ENCODE peak calls at places on chromosomes 16 and 17, in six cellular contexts. One of them, this sample, is unnamed.

GRCh38 chr17:60548990-60549389 is 22.9 kb upstream of the APPBP2 start:
- DNase-seq in midbrain: no peak
- DNase-seq in AG09319: no peak
- DNase-seq in T-helper 2 cell: no peak
- DNase-seq in ascending aorta: no peak
- DNase-seq in stimulated activated CD4-positive, alpha-beta T cell treated with anti-CD3 and anti-CD28 coated beads, TNF-alpha, amount 100 ng/mL, for 4 hours: no peak
- DNase-seq in this sample: no peak

GRCh38 chr16:14510939-14511797 is 118.9 kb downstream of the PARN start:
- DNase-seq in midbrain: no peak
- DNase-seq in AG09319: no peak
- DNase-seq in T-helper 2 cell: no peak
- DNase-seq in ascending aorta: no peak
- DNase-seq in stimulated activated CD4-positive, alpha-beta T cell treated with anti-CD3 and anti-CD28 coated beads, TNF-alpha, amount 100 ng/mL, for 4 hours: no peak
- DNase-seq in this sample: no peak

GRCh38 chr17:10162034-10162433 is 36.4 kb downstream of the GAS7 start:
- DNase-seq in midbrain: no peak
- DNase-seq in AG09319: no peak
- DNase-seq in T-helper 2 cell: no peak
- DNase-seq in ascending aorta: no peak
- DNase-seq in stimulated activated CD4-positive, alpha-beta T cell treated with anti-CD3 and anti-CD28 coated beads, TNF-alpha, amount 100 ng/mL, for 4 hours: no peak
- DNase-seq in this sample: no peak

GRCh38 chr17:34886831-34887230 is 74.4 kb downstream of the CCT6B start:
- DNase-seq in midbrain: no peak
- DNase-seq in AG09319: no peak
- DNase-seq in T-helper 2 cell: no peak
- DNase-seq in ascending aorta: no peak
- DNase-seq in stimulated activated CD4-positive, alpha-beta T cell treated with anti-CD3 and anti-CD28 coated beads, TNF-alpha, amount 100 ng/mL, for 4 hours: no peak
- DNase-seq in this sample: no peak

GRCh38 chr16:11586856-11587642 is at the start of gene LITAF:
- DNase-seq in midbrain: peak
- DNase-seq in AG09319: peak
- DNase-seq in T-helper 2 cell: peak
- DNase-seq in ascending aorta: no peak
- DNase-seq in stimulated activated CD4-positive, alpha-beta T cell treated with anti-CD3 and anti-CD28 coated beads, TNF-alpha, amount 100 ng/mL, for 4 hours: peak
- DNase-seq in this sample: peak

GRCh38 chr17:81282141-81282540 is 13.0 kb downstream of the SLC38A10 start:
- DNase-seq in midbrain: no peak
- DNase-seq in AG09319: no peak
- DNase-seq in T-helper 2 cell: no peak
- DNase-seq in ascending aorta: no peak
- DNase-seq in stimulated activated CD4-positive, alpha-beta T cell treated with anti-CD3 and anti-CD28 coated beads, TNF-alpha, amount 100 ng/mL, for 4 hours: no peak
- DNase-seq in this sample: no peak

GRCh38 chr16:11170201-11170600 is 85.8 kb downstream of the SOCS1 start:
- DNase-seq in midbrain: no peak
- DNase-seq in AG09319: no peak
- DNase-seq in T-helper 2 cell: no peak
- DNase-seq in ascending aorta: no peak
- DNase-seq in stimulated activated CD4-positive, alpha-beta T cell treated with anti-CD3 and anti-CD28 coated beads, TNF-alpha, amount 100 ng/mL, for 4 hours: no peak
- DNase-seq in this sample: no peak

GRCh38 chr17:15648384-15648783 is 28.9 kb upstream of the FBXW10B start:
- DNase-seq in midbrain: no peak
- DNase-seq in AG09319: no peak
- DNase-seq in T-helper 2 cell: no peak
- DNase-seq in ascending aorta: no peak
- DNase-seq in stimulated activated CD4-positive, alpha-beta T cell treated with anti-CD3 and anti-CD28 coated beads, TNF-alpha, amount 100 ng/mL, for 4 hours: no peak
- DNase-seq in this sample: no peak

This sample was measured in activated T-cell treated with anti-CD3 and anti-CD28 coated beads for 1 hour.